ENCODE peak calls at places on chromosomes 4 and X, in nine cellular contexts. W is uterus; R is thoracic aorta; C is small intestine; S is spleen; X is CD4-positive, alpha-beta memory T cell; Y is lower lobe of right lung; I is mammary epithelial cell; H is GM23248. D is an unnamed sample.

GRCh38 chr4:6231663-6232165 is 31.4 kb upstream of the JAKMIP1 start:
- DNase-seq in W (no peak), R (no peak), C (no peak), S (no peak), X (no peak), Y (no peak), I (no peak), H (no peak), D (no peak)

GRCh38 chr4:99135541-99136173 is 8.4 kb downstream of the ADH4 start:
- DNase-seq in W (no peak), R (no peak), C (no peak), S (no peak), X (no peak), Y (no peak), I (no peak), H (no peak), D (no peak)

GRCh38 chr4:122826596-122827257 is at the start of gene FGF2:
- DNase-seq in W (peak; percentile 81), R (peak; percentile 48), C (no peak), S (peak; percentile 79), X (peak; percentile 18), Y (peak; percentile 56), I (peak; percentile 33), H (peak; percentile 86), D (peak; percentile 83)

GRCh38 chrX:2283111-2283847 is 217.5 kb downstream of the DHRSX start:
- DNase-seq in W (no peak), R (no peak), C (no peak), S (no peak), X (no peak), Y (no peak), I (no peak), H (no peak), D (peak; percentile 79)

GRCh38 chr4:105060628-105061027 is 86.0 kb upstream of the TET2 start:
- DNase-seq in W (no peak), R (no peak), C (peak; percentile 1), S (no peak), X (no peak), Y (no peak), I (peak; percentile 61), H (no peak), D (no peak)

GRCh38 chr4:113057891-113058290 is 8.4 kb downstream of the ANK2 start:
- DNase-seq in W (no peak), R (no peak), C (no peak), S (no peak), X (no peak), Y (no peak), I (peak; percentile 50), H (peak; percentile 51), D (no peak)

GRCh38 chr4:82797591-82798081 is 960 bp downstream of the SCD5 start:
- DNase-seq in W (peak; percentile 24), R (no peak), C (no peak), S (no peak), X (no peak), Y (no peak), I (peak; percentile 46), H (peak; percentile 64), D (peak; percentile 6)

GRCh38 chr4:176464748-176465147 is 145.0 kb downstream of the SPCS3 start:
- DNase-seq in W (no peak), R (no peak), C (no peak), S (no peak), X (no peak), Y (no peak), I (no peak), H (no peak), D (no peak)

GRCh38 chr4:60485279-60485678 is 714.8 kb upstream of the ADGRL3 start:
- DNase-seq in W (no peak), R (no peak), C (no peak), S (no peak), X (no peak), Y (no peak), I (peak; percentile 14), H (no peak), D (no peak)

GRCh38 chr4:150578745-150579470 is 3.0 kb upstream of the MAB21L2 start:
- DNase-seq in W (no peak), R (no peak), C (no peak), S (no peak), X (no peak), Y (no peak), I (no peak), H (peak; percentile 36), D (no peak)

GRCh38 chr4:150581206-150581605 is 745 bp upstream of the MAB21L2 start:
- DNase-seq in W (no peak), R (no peak), C (no peak), S (no peak), X (no peak), Y (no peak), I (no peak), H (no peak), D (no peak)

GRCh38 chr4:150580244-150580643 is 1.7 kb upstream of the MAB21L2 start:
- DNase-seq in W (no peak), R (no peak), C (no peak), S (no peak), X (no peak), Y (no peak), I (no peak), H (no peak), D (no peak)

GRCh38 chr4:150581611-150582010 is 340 bp upstream of the MAB21L2 start:
- DNase-seq in W (no peak), R (no peak), C (peak; percentile 8), S (no peak), X (no peak), Y (no peak), I (no peak), H (no peak), D (peak; percentile 30)

GRCh38 chr4:150579591-150580234 is 2.2 kb upstream of the MAB21L2 start:
- DNase-seq in W (peak; percentile 14), R (no peak), C (peak; percentile 6), S (peak; percentile 73), X (no peak), Y (no peak), I (no peak), H (peak; percentile 66), D (peak; percentile 3)
- H3K4me3 ChIP-seq in W (peak overlapping the region; percentile 22), R (peak overlapping the region; percentile 60), C (peak overlapping the region; percentile 29), S (peak overlapping the region; percentile 5), X (no peak overlapping the region), Y (peak overlapping the region; percentile 41), I (no peak overlapping the region), H (peak overlapping the region; percentile 68), D (no peak overlapping the region)

GRCh38 chr4:1795304-1796195 is 2.5 kb downstream of the FGFR3 start:
- DNase-seq in W (no peak), R (no peak), C (peak; percentile 90), S (no peak), X (no peak), Y (no peak), I (no peak), H (no peak), D (no peak)
- H3K9me3 ChIP-seq in W (no peaks in the 10 kb centered on the region), R (no peaks in the 10 kb centered on the region), C (no peaks in the 10 kb centered on the region), S (no peaks in the 10 kb centered on the region), X (no peaks in the 10 kb centered on the region), Y (no peaks in the 10 kb centered on the region), I (no peaks in the 10 kb centered on the region), H (no peaks in the 10 kb centered on the region), D (no peaks in the 10 kb centered on the region)

DNA sequence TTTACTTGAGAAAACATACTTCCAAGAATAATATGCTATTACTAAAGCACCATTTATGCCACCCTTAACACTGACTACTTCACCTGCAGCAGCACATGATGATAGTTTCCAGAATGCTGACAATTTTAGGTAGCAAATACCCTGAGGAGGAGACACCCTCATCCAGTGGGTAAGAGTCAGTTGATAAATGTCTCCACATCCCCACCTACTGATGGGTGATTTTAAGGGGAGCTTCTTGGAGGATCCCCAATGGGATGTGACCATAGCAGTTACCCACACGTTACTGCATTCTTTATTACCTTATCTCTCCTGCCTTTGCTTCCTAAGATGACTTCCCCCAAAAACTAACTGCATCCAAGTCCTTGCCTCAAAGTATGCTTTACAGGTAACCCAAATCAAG is 131.2 kb upstream of the SMARCAD1 start:
- DNase-seq in W (no peak), R (no peak), C (no peak), S (no peak), X (no peak), Y (no peak), I (no peak), H (no peak), D (no peak)
- H3K4me3 ChIP-seq in W (no peak overlapping the region), R (no peak overlapping the region), C (no peak overlapping the region), S (no peak overlapping the region), X (no peak overlapping the region), Y (no peak overlapping the region), I (no peak overlapping the region), H (no peak overlapping the region), D (no peak overlapping the region)

GRCh38 chr4:78774395-78774794 is 1.8 kb upstream of the BMP2K start:
- DNase-seq in W (no peak), R (no peak), C (no peak), S (no peak), X (no peak), Y (no peak), I (no peak), H (no peak), D (no peak)

GRCh38 chr4:78776031-78776728 is at the start of gene BMP2K:
- DNase-seq in W (peak; percentile 81), R (no peak), C (peak; percentile 77), S (peak; percentile 97), X (peak; percentile 84), Y (peak; percentile 85), I (peak; percentile 68), H (peak; percentile 89), D (peak; percentile 77)

GRCh38 chr4:78776729-78777555 is 792 bp downstream of the BMP2K start:
- DNase-seq in W (peak; percentile 20), R (no peak), C (peak; percentile 66), S (peak; percentile 88), X (peak; percentile 52), Y (peak; percentile 64), I (peak; percentile 80), H (peak; percentile 90), D (peak; percentile 73)

GRCh38 chr4:78777556-78777900 is 1.4 kb downstream of the BMP2K start:
- DNase-seq in W (no peak), R (no peak), C (no peak), S (no peak), X (no peak), Y (no peak), I (no peak), H (no peak), D (no peak)

DNA sequence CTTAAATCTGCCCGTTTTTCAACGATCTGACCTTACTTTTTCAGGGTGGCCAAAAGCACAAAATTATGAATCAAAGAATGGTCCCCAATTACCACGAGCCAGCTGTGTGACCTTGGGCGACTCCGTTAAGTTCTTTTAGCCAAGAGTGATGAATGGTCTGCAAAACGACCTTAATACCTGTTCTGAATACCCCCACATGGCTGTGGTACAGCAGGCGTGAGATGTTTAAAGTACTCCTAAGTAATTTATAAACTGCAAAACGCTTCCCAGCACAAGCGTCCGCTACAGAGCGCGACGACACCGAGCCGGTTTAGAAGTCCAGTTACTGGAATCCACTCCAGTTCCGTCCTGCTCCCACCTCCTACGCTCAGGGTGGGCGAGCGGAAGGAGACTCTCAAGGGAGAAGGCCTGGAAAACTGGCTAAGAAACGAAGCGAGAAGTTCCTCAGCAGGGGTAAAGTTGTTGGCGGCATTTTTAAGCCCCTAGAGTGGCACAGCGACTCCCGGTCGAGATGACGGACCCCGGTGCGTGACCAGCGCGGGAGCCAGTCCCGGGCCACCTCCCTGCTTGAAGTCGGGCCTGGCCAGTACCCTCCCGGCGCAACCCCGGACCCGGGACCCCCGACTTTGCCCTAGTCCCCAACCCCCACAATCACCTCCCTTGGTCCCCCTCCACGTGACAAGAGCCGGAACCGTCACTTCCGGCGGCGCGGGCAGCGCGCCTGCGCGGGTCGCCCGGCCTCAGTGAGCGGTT is 696 bp upstream of the BMP2K start:
- DNase-seq in W (peak; percentile 88), R (peak; percentile 43), C (peak; percentile 86), S (peak; percentile 97), X (peak; percentile 89), Y (peak; percentile 91), I (peak; percentile 72), H (peak; percentile 88), D (peak; percentile 74)
- H3K9me3 ChIP-seq in W (no peaks in the 10 kb centered on the region), R (no peaks in the 10 kb centered on the region), C (no peaks in the 10 kb centered on the region), S (no peaks in the 10 kb centered on the region), X (no peaks in the 10 kb centered on the region), Y (no peaks in the 10 kb centered on the region), I (no peaks in the 10 kb centered on the region), H (no peaks in the 10 kb centered on the region), D (no peaks in the 10 kb centered on the region)